ENCODE peak calls at places on chromosomes 1 and 21, in five cellular contexts. Q, F, Z, D and U are unnamed samples.

GRCh38 chr21:39110431-39110830 is 72.8 kb downstream of the PSMG1 start:
- DNase-seq in Q (no peak), D (peak), F (no peak), Z (no peak), U (no peak)

GRCh38 chr1:211831558-211832323 is 1.2 kb upstream of the LPGAT1 start:
- DNase-seq in Z (no peak), D (no peak), Q (no peak), F (no peak), U (no peak)

GRCh38 chr1:186404454-186405051 is 28.9 kb downstream of the ODR4 start:
- DNase-seq in Q (peak), D (peak), Z (peak), F (no peak), U (peak)

GRCh38 chr1:8625981-8626898 is 191.2 kb downstream of the RERE start:
- DNase-seq in D (peak), F (no peak), Q (peak), Z (peak), U (peak)

GRCh38 chr1:116379674-116380498 is 6.8 kb downstream of the ATP1A1 start:
- DNase-seq in D (no peak), F (no peak), Q (no peak), Z (no peak), U (no peak)

GRCh38 chr1:47436304-47436978 is 1.4 kb upstream of the FOXD2 start:
- DNase-seq in D (peak), Q (peak), F (peak), Z (peak), U (peak)

GRCh38 chr21:31030367-31031106 is 7.7 kb downstream of the KRTAP19-8 start:
- DNase-seq in D (no peak), Q (no peak), Z (no peak), F (no peak), U (no peak)

GRCh38 chr1:26775666-26776065 is 12.1 kb upstream of the PIGV start:
- DNase-seq in Z (no peak), D (peak), F (no peak), Q (no peak), U (no peak)

GRCh38 chr1:26278303-26278702 is 1.6 kb upstream of the SH3BGRL3 start:
- DNase-seq in Q (peak), F (no peak), Z (peak), D (peak), U (peak)

GRCh38 chr1:164648211-164649080 is 89.5 kb downstream of the PBX1 start:
- DNase-seq in F (no peak), D (peak), Q (peak), Z (no peak), U (no peak)

GRCh38 chr1:229091721-229092136 is 179.2 kb upstream of the RAB4A start:
- DNase-seq in D (no peak), F (no peak), Q (no peak), Z (no peak), U (no peak)

GRCh38 chr1:182069028-182069466 is 7.5 kb upstream of the ZNF648 start:
- DNase-seq in F (peak), Z (no peak), Q (peak), D (peak), U (peak)

DNA sequence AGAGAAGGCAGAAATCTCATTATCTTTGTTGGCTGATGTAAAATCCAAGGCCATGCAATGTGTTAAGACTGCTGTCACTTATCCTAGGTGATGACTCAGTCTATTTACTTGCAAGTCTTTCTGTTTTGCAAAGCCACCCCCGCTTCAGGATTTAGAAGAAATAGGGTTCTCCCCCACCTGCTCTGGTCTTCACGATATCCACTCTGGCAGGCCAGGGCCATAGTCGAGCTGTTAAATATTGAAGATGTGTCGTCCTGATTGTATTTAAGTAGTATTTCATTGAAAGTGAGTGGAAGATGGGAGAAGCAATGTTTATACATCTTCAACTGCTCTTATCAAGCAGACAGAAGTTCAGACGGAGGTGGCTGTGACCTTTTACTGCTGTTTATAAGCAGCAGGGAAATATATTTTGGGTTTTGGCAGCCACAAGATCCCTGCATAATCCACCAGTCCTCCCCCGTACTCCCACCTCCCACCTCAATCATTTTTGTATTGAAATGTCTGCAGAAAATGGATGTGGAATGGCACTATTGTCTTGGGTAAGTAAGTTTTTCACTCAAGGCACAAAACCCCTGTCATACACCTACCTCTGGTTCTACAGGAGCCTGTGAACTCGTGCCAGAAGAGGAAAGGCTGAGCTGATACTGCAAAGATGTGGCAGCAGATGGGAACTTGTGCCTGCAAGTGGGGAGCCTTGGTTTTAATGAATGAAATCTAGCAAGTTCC is 117.4 kb downstream of the MRPS6 start:
- DNase-seq in Q (no peak), Z (no peak), F (no peak), D (peak), U (no peak)
- TF ChIP-seq CTCF in Q (no peak), Z (no peak), F (no peak), D (no peak), U (no peak)

GRCh38 chr1:16438516-16438915 is 1.3 kb upstream of the SPATA21 start:
- DNase-seq in Q (no peak), D (no peak), F (no peak), Z (no peak), U (no peak)

GRCh38 chr1:16442273-16442672 is 1.7 kb downstream of the NECAP2 start:
- DNase-seq in D (no peak), Q (no peak), Z (no peak), F (no peak), U (no peak)

GRCh38 chr1:16441312-16441641 is 753 bp downstream of the NECAP2 start:
- DNase-seq in Z (no peak), D (peak), Q (peak), F (no peak), U (peak)

GRCh38 chr1:16440150-16440479 is 409 bp upstream of the NECAP2 start:
- DNase-seq in Q (peak), D (no peak), F (no peak), Z (no peak), U (no peak)

GRCh38 chr1:16440480-16441311 is at the start of gene NECAP2:
- DNase-seq in D (peak), Q (peak), Z (peak), F (peak), U (peak)
- H3K4me3 ChIP-seq in D (peak), Q (peak), Z (peak), F (peak), U (peak)

GRCh38 chr1:20280906-20281305 is 9.8 kb upstream of the VWA5B1 start:
- DNase-seq in F (no peak), D (no peak), Z (no peak), Q (no peak), U (no peak)
- TF ChIP-seq CTCF in F (no peak), D (no peak), Z (no peak), Q (no peak), U (no peak)

GRCh38 chr1:201606096-201606495 is 67.2 kb downstream of the NAV1 start:
- DNase-seq in F (no peak), D (no peak), Z (no peak), Q (no peak), U (no peak)

GRCh38 chr1:201603613-201604232 is 64.8 kb downstream of the NAV1 start:
- DNase-seq in Q (peak), F (no peak), D (no peak), Z (no peak), U (peak)

GRCh38 chr1:201599548-201599947 is 60.6 kb downstream of the NAV1 start:
- DNase-seq in Q (no peak), Z (no peak), D (peak), F (no peak), U (no peak)

GRCh38 chr1:201605385-201605747 is 66.4 kb downstream of the NAV1 start:
- DNase-seq in F (no peak), Z (no peak), D (peak), Q (no peak), U (no peak)

DNA sequence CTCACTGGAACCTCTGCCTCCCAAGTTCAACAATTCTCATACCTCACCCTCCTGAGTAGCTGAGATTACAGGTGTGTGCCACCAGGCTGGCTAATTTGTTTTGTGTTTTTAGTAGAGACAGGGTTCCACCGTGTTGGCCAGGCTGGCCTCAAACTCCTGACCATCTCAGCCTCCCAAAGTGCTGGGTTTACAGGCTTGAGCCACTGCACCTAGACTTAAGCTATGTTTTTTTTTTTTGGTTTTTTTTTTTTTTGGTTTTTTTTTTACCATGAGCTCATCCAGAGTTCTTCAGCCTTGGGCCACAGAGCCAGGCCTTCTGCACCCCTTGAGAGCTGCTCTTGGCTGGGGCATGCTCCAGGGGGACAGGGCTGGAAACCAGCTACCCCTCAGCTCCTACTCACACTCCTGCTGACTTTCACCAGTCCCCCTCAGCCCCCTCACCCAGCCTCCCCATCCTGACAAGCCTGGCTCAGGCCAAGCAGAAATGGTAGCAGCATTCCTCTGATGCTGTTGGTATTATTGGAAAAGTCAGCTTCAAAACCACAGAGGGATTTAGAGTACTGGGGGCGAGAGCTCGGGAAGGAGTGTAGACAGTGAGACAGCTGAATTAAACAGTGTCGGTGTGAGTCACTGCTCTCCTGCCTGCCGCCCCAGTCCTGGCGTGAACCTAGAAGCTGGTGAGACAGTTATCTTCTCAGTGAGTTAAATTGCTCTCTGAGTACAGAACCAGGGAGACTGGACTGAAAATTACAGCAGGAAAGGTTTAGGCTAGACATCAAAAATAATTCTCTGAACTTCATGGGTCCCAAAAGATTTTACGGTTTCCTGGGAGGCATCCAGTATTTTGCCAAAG is 63.7 kb downstream of the NAV1 start:
- DNase-seq in Q (peak), D (peak), F (no peak), Z (peak), U (peak)
- H3K4me3 ChIP-seq in Q (no peak), D (no peak), F (no peak), Z (no peak), U (no peak)